ENCODE peak calls at places on chromosomes 4 and X, in six cellular contexts. B is pancreas, V is right lobe of liver, T is aorta, U is left lung, C is heart right ventricle. K is an unnamed sample.
A peak's percentile ranks its signal among the peaks of the same experiment; 100 is the strongest.

GRCh38 chr4:8725071-8725841 is 132.7 kb downstream of the CPZ start:
- ATAC-seq in B (peak; percentile 16), V (no peak), T (no peak), U (no peak), C (no peak), K (no peak)

GRCh38 chr4:149702414-149703108 is 113.1 kb downstream of the IQCM start:
- ATAC-seq in B (no peak), V (no peak), T (no peak), U (peak; percentile 67), C (no peak), K (no peak)

GRCh38 chrX:153844509-153845082 is 14.3 kb upstream of the PDZD4 start:
- ATAC-seq in B (no peak), V (no peak), T (no peak), U (no peak), C (no peak), K (no peak)

GRCh38 chr4:157804986-157805385 is 367.8 kb downstream of the GASK1B start:
- ATAC-seq in B (peak; percentile 89), V (peak; percentile 82), T (peak; percentile 62), U (peak; percentile 62), C (no peak), K (no peak)

GRCh38 chr4:63123441-63123840 is 1285.8 kb downstream of the TECRL start:
- ATAC-seq in B (no peak), V (no peak), T (no peak), U (no peak), C (no peak), K (no peak)

GRCh38 chr4:40046311-40046980 is 10.2 kb upstream of the N4BP2 start:
- ATAC-seq in B (peak; percentile 98), V (peak; percentile 94), T (no peak), U (peak; percentile 92), C (peak; percentile 38), K (no peak)

GRCh38 chr4:114599231-114600065 is 841 bp downstream of the UGT8 start:
- ATAC-seq in B (peak; percentile 65), V (no peak), T (peak; percentile 49), U (peak; percentile 61), C (no peak), K (peak; percentile 28)

GRCh38 chrX:70134116-70134477 is 850 bp downstream of the IGBP1 start:
- ATAC-seq in B (no peak), V (no peak), T (no peak), U (peak; percentile 21), C (no peak), K (no peak)

GRCh38 chr4:98688416-98689290 is 30.2 kb upstream of the TSPAN5 start:
- ATAC-seq in B (no peak), V (peak; percentile 22), T (no peak), U (no peak), C (no peak), K (no peak)

GRCh38 chr4:18882468-18882867 is 860.9 kb upstream of the LCORL start:
- ATAC-seq in B (peak; percentile 62), V (no peak), T (no peak), U (peak; percentile 89), C (no peak), K (no peak)

GRCh38 chr4:8095956-8096689 is 62.5 kb downstream of the ABLIM2 start:
- ATAC-seq in B (no peak), V (no peak), T (no peak), U (no peak), C (no peak), K (no peak)

GRCh38 chrX:41734530-41734929 is 10.5 kb downstream of the GPR82 start:
- ATAC-seq in B (no peak), V (peak; percentile 74), T (no peak), U (no peak), C (no peak), K (no peak)

GRCh38 chrX:53374923-53375322 is 47.5 kb downstream of the SMC1A start:
- ATAC-seq in B (no peak), V (no peak), T (no peak), U (no peak), C (no peak), K (no peak)

GRCh38 chr4:76703676-76704075 is 194.3 kb downstream of the SOWAHB start:
- ATAC-seq in B (no peak), V (no peak), T (no peak), U (peak; percentile 10), C (no peak), K (no peak)

GRCh38 chr4:8558080-8558960 is 21.9 kb upstream of the GPR78 start:
- ATAC-seq in B (no peak), V (no peak), T (no peak), U (no peak), C (no peak), K (no peak)

GRCh38 chr4:115687356-115687755 is 573.9 kb upstream of the NDST4 start:
- ATAC-seq in B (no peak), V (no peak), T (no peak), U (no peak), C (no peak), K (no peak)

GRCh38 chr4:169254546-169254983 is 16.2 kb downstream of the SH3RF1 start:
- ATAC-seq in B (peak; percentile 24), V (peak; percentile 76), T (peak; percentile 74), U (peak; percentile 71), C (peak; percentile 63), K (no peak)

GRCh38 chr4:105871997-105872396 is 23.3 kb upstream of the NPNT start:
- ATAC-seq in B (no peak), V (no peak), T (no peak), U (no peak), C (no peak), K (no peak)

GRCh38 chrX:120755066-120755846 is 120.4 kb downstream of the CT47B1 start:
- ATAC-seq in B (peak; percentile 78), V (peak; percentile 74), T (no peak), U (peak; percentile 37), C (no peak), K (no peak)

DNA sequence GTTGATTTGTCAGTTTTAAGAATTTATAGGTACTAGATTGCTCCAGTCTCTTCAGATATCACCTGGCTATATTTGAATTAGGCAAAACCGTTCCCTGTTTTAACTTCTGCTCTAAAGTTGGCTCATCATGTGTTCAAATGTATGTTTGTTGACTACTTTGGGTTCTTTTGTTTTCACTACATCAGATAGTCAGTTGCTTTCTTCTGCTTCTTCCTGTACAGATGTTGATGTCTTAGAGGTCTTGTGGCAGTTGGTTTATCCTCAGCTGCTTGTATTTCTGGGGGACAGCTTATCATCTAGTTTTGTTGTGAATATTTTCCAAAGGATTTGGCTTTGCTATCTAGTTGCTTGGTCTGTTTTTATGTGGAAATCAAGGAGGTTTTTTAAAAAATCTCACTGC is 28.0 kb downstream of the TBC1D19 start:
- ATAC-seq in B (no peak), V (no peak), T (no peak), U (no peak), C (no peak), K (no peak)
- H3K27me3 ChIP-seq in B (no peaks in the 10 kb centered on the region), V (no peaks in the 10 kb centered on the region), T (no peaks in the 10 kb centered on the region), U (no peaks in the 10 kb centered on the region), C (no peaks in the 10 kb centered on the region), K (no peaks in the 10 kb centered on the region)

DNA sequence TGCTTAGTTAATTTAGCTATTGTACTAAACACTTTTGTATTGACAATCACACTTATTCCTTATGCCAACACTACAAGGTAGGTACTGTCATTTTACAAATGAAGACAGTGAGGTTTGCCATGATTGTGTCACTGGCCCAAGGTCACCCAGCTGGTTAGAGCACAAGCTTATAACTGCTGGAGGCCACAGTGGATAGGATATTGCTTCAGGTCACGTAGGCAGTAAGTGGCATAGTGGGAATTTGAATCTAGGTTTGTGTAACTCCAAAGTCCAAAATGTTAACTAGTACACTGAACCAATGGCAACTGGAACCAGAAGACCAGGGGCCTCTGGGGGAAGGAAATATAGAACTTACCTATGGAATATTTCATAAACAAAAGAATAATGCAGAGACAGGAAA is 21.1 kb upstream of the PITX2 start:
- ATAC-seq in B (no peak), V (peak; percentile 90), T (no peak), U (no peak), C (no peak), K (no peak)
- H3K27me3 ChIP-seq in B (no peaks in the 10 kb centered on the region), V (peaks cover 20% of the 10 kb centered on the region), T (peaks cover 2% of the 10 kb centered on the region), U (peaks cover 69% of the 10 kb centered on the region), C (peaks cover 71% of the 10 kb centered on the region), K (peaks cover 48% of the 10 kb centered on the region)

GRCh38 chrX:104324461-104324860 is 69.7 kb upstream of the ESX1 start:
- ATAC-seq in B (no peak), V (no peak), T (no peak), U (no peak), C (no peak), K (no peak)

GRCh38 chrX:104330966-104331365 is 76.2 kb upstream of the ESX1 start:
- ATAC-seq in B (no peak), V (no peak), T (no peak), U (no peak), C (no peak), K (no peak)

GRCh38 chrX:104334971-104335370 is 80.2 kb upstream of the ESX1 start:
- ATAC-seq in B (no peak), V (no peak), T (no peak), U (no peak), C (no peak), K (no peak)

GRCh38 chrX:104324871-104325585 is 70.3 kb upstream of the ESX1 start:
- ATAC-seq in B (no peak), V (no peak), T (no peak), U (no peak), C (no peak), K (no peak)

GRCh38 chrX:104329731-104330130 is 75.0 kb upstream of the ESX1 start:
- ATAC-seq in B (no peak), V (no peak), T (no peak), U (no peak), C (no peak), K (no peak)
- H3K27me3 ChIP-seq in B (no peaks in the 10 kb centered on the region), V (no peaks in the 10 kb centered on the region), T (no peaks in the 10 kb centered on the region), U (no peaks in the 10 kb centered on the region), C (peaks cover 38% of the 10 kb centered on the region), K (no peaks in the 10 kb centered on the region)

DNA sequence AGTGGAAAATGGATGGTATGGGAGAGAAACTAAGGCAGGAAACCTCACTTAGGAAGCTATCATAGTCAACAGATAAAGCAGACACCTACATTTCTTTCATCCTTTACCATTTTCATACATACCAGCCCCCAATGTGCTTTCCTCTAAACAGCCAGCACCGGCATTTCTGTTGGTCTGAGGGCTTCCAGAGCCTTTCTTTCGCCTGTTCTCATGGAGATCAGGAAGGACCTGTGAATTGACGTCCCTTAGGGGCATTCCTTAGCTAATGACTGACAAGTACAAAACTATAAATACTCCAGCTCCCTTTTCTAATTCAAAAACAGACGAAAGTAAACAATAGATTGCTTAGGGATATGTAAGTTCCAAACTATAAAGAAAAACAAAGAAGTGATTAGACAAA is 215.5 kb upstream of the CNKSR2 start:
- ATAC-seq in B (no peak), V (no peak), T (no peak), U (no peak), C (no peak), K (no peak)
- H3K27me3 ChIP-seq in B (no peaks in the 10 kb centered on the region), V (no peaks in the 10 kb centered on the region), T (no peaks in the 10 kb centered on the region), U (no peaks in the 10 kb centered on the region), C (no peaks in the 10 kb centered on the region), K (no peaks in the 10 kb centered on the region)

GRCh38 chrX:371907-372306 is 14.8 kb downstream of the PPP2R3B start:
- ATAC-seq in B (no peak), V (no peak), T (no peak), U (no peak), C (no peak), K (no peak)

GRCh38 chrX:374566-374965 is 12.1 kb downstream of the PPP2R3B start:
- ATAC-seq in B (no peak), V (peak; percentile 30), T (no peak), U (no peak), C (no peak), K (no peak)

GRCh38 chrX:373641-374471 is 12.9 kb downstream of the PPP2R3B start:
- ATAC-seq in B (peak; percentile 53), V (peak; percentile 48), T (peak; percentile 31), U (peak; percentile 72), C (peak; percentile 37), K (no peak)

GRCh38 chrX:370963-371745 is 15.6 kb downstream of the PPP2R3B start:
- ATAC-seq in B (no peak), V (no peak), T (no peak), U (no peak), C (no peak), K (no peak)

GRCh38 chrX:372856-373640 is 13.7 kb downstream of the PPP2R3B start:
- ATAC-seq in B (no peak), V (no peak), T (no peak), U (no peak), C (no peak), K (no peak)
- H3K27me3 ChIP-seq in B (no peaks in the 10 kb centered on the region), V (no peaks in the 10 kb centered on the region), T (no peaks in the 10 kb centered on the region), U (peaks cover 27% of the 10 kb centered on the region), C (peaks cover 41% of the 10 kb centered on the region), K (peaks cover 77% of the 10 kb centered on the region)

K was measured in gastroesophageal sphincter.